ENCODE peak calls at places on chromosomes 1 and 21, in five cellular contexts. Y is cardiac muscle cell, X is heart right ventricle, Z is A549, H is astrocyte of the spinal cord. A is an unnamed sample.

GRCh38 chr1:220430059-220430458 is 97.9 kb upstream of the MARK1 start:
- DNase-seq in Y (peak), X (no peak), Z (no peak), H (no peak), A (no peak)

GRCh38 chr1:76080552-76081093 is 6.1 kb downstream of the ST6GALNAC3 start:
- DNase-seq in Y (no peak), X (no peak), Z (no peak), H (no peak), A (no peak)

GRCh38 chr1:210252621-210253041 is 20.0 kb downstream of the SERTAD4 start:
- DNase-seq in Y (peak), X (peak), Z (no peak), H (no peak), A (no peak)

GRCh38 chr1:202684716-202685115 is 25.5 kb downstream of the SYT2 start:
- DNase-seq in Y (no peak), X (no peak), Z (no peak), H (no peak), A (no peak)

GRCh38 chr1:22872971-22873664 is 99.5 kb downstream of the LACTBL1 start:
- DNase-seq in Y (no peak), X (no peak), Z (no peak), H (no peak), A (no peak)

GRCh38 chr1:156083800-156084790 is 1.8 kb upstream of the MEX3A start:
- DNase-seq in Y (no peak), X (no peak), Z (no peak), H (no peak), A (no peak)

GRCh38 chr1:19413999-19414398 is 71.3 kb downstream of the CAPZB start:
- DNase-seq in Y (no peak), X (no peak), Z (no peak), H (no peak), A (no peak)

GRCh38 chr1:245025525-245025924 is 129.3 kb upstream of the KIF26B start:
- DNase-seq in Y (no peak), X (no peak), Z (no peak), H (no peak), A (no peak)

GRCh38 chr1:54117815-54118563 is 34.8 kb downstream of the CDCP2 start:
- DNase-seq in Y (peak), X (no peak), Z (no peak), H (no peak), A (no peak)

GRCh38 chr1:41672641-41673313 is 188.3 kb upstream of the EDN2 start:
- DNase-seq in Y (no peak), X (no peak), Z (no peak), H (peak), A (no peak)

GRCh38 chr1:201518105-201518504 is 11.2 kb upstream of the CSRP1 start:
- DNase-seq in Y (no peak), X (no peak), Z (no peak), H (no peak), A (no peak)

GRCh38 chr1:162476620-162477019 is 21.0 kb upstream of the UHMK1 start:
- DNase-seq in Y (no peak), X (no peak), Z (no peak), H (no peak), A (no peak)

GRCh38 chr1:207025144-207025880 is 7.2 kb downstream of the C1orf116 start:
- DNase-seq in Y (peak), X (no peak), Z (peak), H (peak), A (no peak)

GRCh38 chr1:234656981-234657651 is 47.1 kb upstream of the IRF2BP2 start:
- DNase-seq in Y (no peak), X (no peak), Z (peak), H (peak), A (peak)

GRCh38 chr21:45478816-45479669 is 63.2 kb downstream of the SLC19A1 start:
- DNase-seq in Y (no peak), X (peak), Z (no peak), H (no peak), A (no peak)

GRCh38 chr1:84750110-84750509 is 59.8 kb upstream of the SSX2IP start:
- DNase-seq in Y (no peak), X (no peak), Z (no peak), H (no peak), A (no peak)

GRCh38 chr1:41599912-41600311 is 115.4 kb upstream of the EDN2 start:
- DNase-seq in Y (peak), X (no peak), Z (peak), H (peak), A (no peak)

GRCh38 chr1:51653127-51653526 is 36.2 kb downstream of the OSBPL9 start:
- DNase-seq in Y (no peak), X (no peak), Z (no peak), H (no peak), A (no peak)

GRCh38 chr1:241265428-241265827 is 91.6 kb downstream of the RGS7 start:
- DNase-seq in Y (no peak), X (no peak), Z (no peak), H (no peak), A (no peak)

GRCh38 chr1:184499626-184500025 is 112.8 kb downstream of the C1orf21 start:
- DNase-seq in Y (no peak), X (no peak), Z (no peak), H (no peak), A (no peak)

GRCh38 chr1:40877681-40878080 is 15.5 kb upstream of the CITED4 start:
- DNase-seq in Y (no peak), X (peak), Z (peak), H (peak), A (peak)

GRCh38 chr1:208030320-208031091 is 119.6 kb upstream of the CD34 start:
- DNase-seq in Y (no peak), X (peak), Z (no peak), H (peak), A (no peak)

GRCh38 chr1:9822897-9823692 is 670 bp downstream of the CLSTN1 start:
- DNase-seq in Y (peak), X (peak), Z (peak), H (no peak), A (no peak)

GRCh38 chr1:152013664-152014237 is 20.1 kb upstream of the S100A10 start:
- DNase-seq in Y (peak), X (no peak), Z (peak), H (peak), A (no peak)

GRCh38 chr1:188433428-188433827 is 1604.7 kb downstream of the PLA2G4A start:
- DNase-seq in Y (no peak), X (no peak), Z (no peak), H (peak), A (no peak)

GRCh38 chr1:226571901-226572300 is 23.3 kb downstream of the STUM start:
- DNase-seq in Y (no peak), X (no peak), Z (no peak), H (no peak), A (no peak)

GRCh38 chr1:55304306-55304705 is 89.1 kb upstream of the USP24 start:
- DNase-seq in Y (peak), X (no peak), Z (no peak), H (no peak), A (no peak)

GRCh38 chr1:159088050-159088449 is 11.5 kb upstream of the AIM2 start:
- DNase-seq in Y (no peak), X (no peak), Z (peak), H (peak), A (peak)

GRCh38 chr1:198657550-198658064 is 18.8 kb downstream of the PTPRC start:
- DNase-seq in Y (no peak), X (no peak), Z (peak), H (peak), A (peak)
- H3K4me3 ChIP-seq in Y (no peak), X (no peak), Z (no peak), H (no peak), A (no peak)

GRCh38 chr1:239872554-239872953 is 219.1 kb upstream of the FMN2 start:
- DNase-seq in Y (no peak), X (no peak), Z (no peak), H (no peak), A (no peak)

GRCh38 chr1:239879321-239880170 is 212.1 kb upstream of the FMN2 start:
- DNase-seq in Y (no peak), X (no peak), Z (no peak), H (no peak), A (no peak)

GRCh38 chr1:239870194-239870593 is 221.5 kb upstream of the FMN2 start:
- DNase-seq in Y (no peak), X (no peak), Z (no peak), H (no peak), A (no peak)

DNA sequence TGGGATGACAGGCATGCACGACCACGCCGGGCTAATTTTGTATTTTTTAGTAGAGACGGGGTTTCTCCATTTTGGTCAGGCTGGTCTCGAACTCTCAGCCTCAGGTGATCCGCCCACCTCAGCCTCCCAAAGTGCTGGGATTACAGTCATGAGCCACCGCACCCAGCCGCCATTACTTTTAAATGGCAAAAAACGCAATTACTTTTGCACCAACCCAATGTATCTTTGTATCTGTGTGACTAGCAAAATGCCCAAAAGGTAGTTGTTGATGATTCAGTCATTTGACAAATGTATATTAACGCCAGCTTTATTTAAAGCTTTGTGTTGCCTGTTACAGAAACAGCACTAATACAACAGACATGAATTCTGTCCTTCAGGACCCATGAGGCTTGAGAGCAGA is 216.9 kb upstream of the FMN2 start:
- DNase-seq in Y (no peak), X (no peak), Z (no peak), H (no peak), A (no peak)
- TF ChIP-seq CTCF in Y (no peak), X (no peak), Z (no peak), H (no peak), A (no peak)

GRCh38 chr1:87759420-87759819 is 430.7 kb downstream of the LMO4 start:
- DNase-seq in Y (no peak), X (no peak), Z (no peak), H (no peak), A (no peak)
- H3K4me3 ChIP-seq in Y (no peak), X (no peak), Z (no peak), H (no peak), A (no peak)

DNA sequence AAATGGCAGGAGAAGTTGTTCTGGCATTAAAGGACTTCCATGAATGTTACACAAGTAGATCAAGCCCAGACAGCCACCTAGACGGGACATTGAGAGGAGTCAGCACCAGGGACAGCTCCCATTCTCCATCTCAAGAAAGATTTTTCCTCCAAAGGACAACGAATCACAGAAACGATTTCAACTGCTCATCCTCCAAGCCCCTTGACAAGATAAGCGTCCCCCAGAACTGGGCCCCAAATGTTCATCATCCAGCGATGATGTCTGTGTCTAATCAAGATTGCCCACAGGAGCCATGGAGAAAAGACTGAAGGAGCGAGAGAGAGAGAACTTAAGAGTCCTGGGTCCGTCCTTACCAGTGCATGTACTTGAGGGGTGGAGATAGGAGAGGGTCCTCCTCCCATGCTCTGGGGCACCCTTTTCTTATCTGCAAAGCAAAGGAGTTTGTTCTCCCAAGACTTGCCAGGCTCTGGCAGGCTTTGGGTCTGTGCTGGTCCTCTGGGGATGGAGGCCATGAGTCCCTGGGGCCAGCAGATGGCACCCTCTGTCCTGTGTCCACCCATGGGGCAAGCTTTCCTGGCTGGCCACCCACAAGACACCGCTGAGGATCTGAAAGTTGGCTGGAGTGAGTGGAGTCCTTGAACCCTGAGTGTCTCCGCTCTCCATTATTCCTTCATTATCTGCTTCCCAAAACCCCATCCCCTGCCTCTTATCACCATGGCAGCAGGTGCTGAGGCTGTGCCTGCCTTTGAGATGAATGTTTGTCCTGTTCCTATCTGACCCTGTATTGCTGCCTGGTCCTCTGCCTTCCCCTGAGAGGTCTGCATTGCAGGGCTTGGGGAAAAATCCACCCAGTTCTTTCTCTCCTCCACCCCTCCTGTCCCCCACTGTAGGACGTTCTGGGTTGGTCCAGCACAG is 164.6 kb downstream of the ACTL8 start:
- DNase-seq in Y (peak), X (no peak), Z (peak), H (peak), A (no peak)
- TF ChIP-seq CTCF in Y (peak), X (no peak), Z (peak), H (no peak), A (no peak)

GRCh38 chr1:37032660-37033354 is 1.5 kb downstream of the GRIK3 start:
- DNase-seq in Y (no peak), X (no peak), Z (no peak), H (no peak), A (no peak)
- H3K4me3 ChIP-seq in Y (peak), X (no peak), Z (no peak), H (no peak), A (no peak)

DNA sequence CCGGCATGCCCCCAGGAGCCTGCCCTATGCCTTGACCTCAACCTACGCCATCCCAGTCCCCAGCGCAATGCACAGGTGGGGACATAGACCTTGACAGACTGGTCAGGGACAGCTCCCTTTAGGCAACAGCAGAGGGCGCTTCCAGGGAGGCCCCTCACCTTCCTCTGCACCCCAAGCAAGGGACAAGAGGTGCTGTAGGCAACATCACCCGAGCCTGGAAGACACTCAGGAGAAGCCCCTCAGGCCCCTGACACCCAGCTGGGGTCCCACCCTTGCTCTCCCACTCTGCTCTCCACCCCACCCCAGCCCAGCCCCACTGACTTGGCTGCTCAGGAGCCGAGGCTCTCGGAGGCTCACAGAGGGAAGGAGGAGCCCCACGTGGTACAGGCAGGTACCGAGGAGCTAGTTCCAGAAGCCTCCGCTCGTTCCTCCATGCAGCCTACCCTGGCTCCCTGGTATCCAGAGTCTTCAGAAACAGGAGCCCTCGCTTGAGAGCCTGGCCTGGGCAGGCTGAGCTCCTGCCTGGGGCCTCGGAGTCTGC is 2.4 kb upstream of the WNT3A start:
- DNase-seq in Y (peak), X (peak), Z (peak), H (no peak), A (no peak)
- TF ChIP-seq CTCF in Y (peak), X (peak), Z (peak), H (peak), A (peak)

A was measured in BJ.